ENCODE peak calls at places on chromosome 5, in nine cellular contexts. I is right lobe of liver; L is body of pancreas; E is CD8-positive, alpha-beta memory T cell; O is HFF-Myc; N is CD4-positive, alpha-beta memory T cell; Y is PC-3; W is IMR-90; A is brain microvascular endothelial cell. X is an unnamed sample.

GRCh38 chr5:126814721-126815404 is 37.9 kb downstream of the LMNB1 start:
- DNase-seq in I (no peak), L (no peak), E (no peak), O (no peak), N (no peak), Y (peak), W (peak), A (no peak), X (no peak)

GRCh38 chr5:74378464-74378863 is 262.1 kb downstream of the ENC1 start:
- DNase-seq in I (no peak), L (no peak), E (no peak), O (no peak), N (no peak), Y (no peak), W (peak), A (no peak), X (no peak)

GRCh38 chr5:112529525-112529924 is 110.4 kb upstream of the EPB41L4A start:
- DNase-seq in I (no peak), L (no peak), E (no peak), O (no peak), N (no peak), Y (peak), W (no peak), A (no peak), X (no peak)

GRCh38 chr5:177455036-177455660 is 8.5 kb downstream of the PRR7 start:
- DNase-seq in I (peak), L (peak), E (peak), O (no peak), N (peak), Y (peak), W (peak), A (peak), X (peak)

GRCh38 chr5:98109561-98110006 is 663.9 kb upstream of the RGMB start:
- DNase-seq in I (no peak), L (no peak), E (no peak), O (peak), N (no peak), Y (peak), W (peak), A (peak), X (no peak)

GRCh38 chr5:81232449-81233079 is 558 bp upstream of the CKMT2 start:
- DNase-seq in I (no peak), L (peak), E (no peak), O (peak), N (no peak), Y (no peak), W (no peak), A (no peak), X (no peak)

GRCh38 chr5:77995793-77996409 is 219.8 kb upstream of the TBCA start:
- DNase-seq in I (no peak), L (no peak), E (no peak), O (no peak), N (no peak), Y (no peak), W (no peak), A (no peak), X (no peak)

GRCh38 chr5:98031926-98032325 is 741.5 kb upstream of the RGMB start:
- DNase-seq in I (no peak), L (no peak), E (no peak), O (no peak), N (no peak), Y (peak), W (peak), A (no peak), X (no peak)

GRCh38 chr5:133969654-133970324 is 1.4 kb upstream of the C5orf15 start:
- DNase-seq in I (no peak), L (no peak), E (no peak), O (no peak), N (no peak), Y (no peak), W (peak), A (no peak), X (no peak)

GRCh38 chr5:173765661-173766060 is 122.5 kb upstream of the CPEB4 start:
- DNase-seq in I (no peak), L (no peak), E (no peak), O (no peak), N (no peak), Y (no peak), W (no peak), A (no peak), X (no peak)

GRCh38 chr5:133686566-133686965 is 74.2 kb upstream of the FSTL4 start:
- DNase-seq in I (no peak), L (no peak), E (no peak), O (no peak), N (no peak), Y (peak), W (no peak), A (no peak), X (no peak)

GRCh38 chr5:158039911-158040347 is 181.0 kb upstream of the CLINT1 start:
- DNase-seq in I (no peak), L (no peak), E (no peak), O (no peak), N (no peak), Y (peak), W (no peak), A (no peak), X (no peak)

GRCh38 chr5:134142806-134143205 is 28.3 kb downstream of the TCF7 start:
- DNase-seq in I (no peak), L (no peak), E (no peak), O (no peak), N (no peak), Y (no peak), W (no peak), A (no peak), X (no peak)

GRCh38 chr5:53642006-53642405 is 81.6 kb downstream of the NDUFS4 start:
- DNase-seq in I (no peak), L (no peak), E (no peak), O (peak), N (no peak), Y (no peak), W (peak), A (no peak), X (no peak)

GRCh38 chr5:32450952-32451351 is 6.4 kb upstream of the ZFR start:
- DNase-seq in I (no peak), L (no peak), E (no peak), O (no peak), N (no peak), Y (peak), W (no peak), A (no peak), X (no peak)

GRCh38 chr5:81980160-81980559 is 8.3 kb downstream of the ATG10 start:
- DNase-seq in I (no peak), L (no peak), E (no peak), O (no peak), N (no peak), Y (no peak), W (no peak), A (no peak), X (no peak)

GRCh38 chr5:96968074-96968473 is 32.2 kb downstream of the LNPEP start:
- DNase-seq in I (no peak), L (no peak), E (no peak), O (peak), N (no peak), Y (peak), W (peak), A (peak), X (no peak)

GRCh38 chr5:159976921-159977320 is 32.0 kb upstream of the TTC1 start:
- DNase-seq in I (no peak), L (no peak), E (no peak), O (no peak), N (no peak), Y (no peak), W (no peak), A (no peak), X (no peak)

GRCh38 chr5:32760091-32760509 is 49.0 kb downstream of the NPR3 start:
- DNase-seq in I (no peak), L (no peak), E (no peak), O (peak), N (no peak), Y (peak), W (peak), A (peak), X (no peak)

GRCh38 chr5:87076931-87077330 is 190.8 kb upstream of the RASA1 start:
- DNase-seq in I (no peak), L (no peak), E (no peak), O (peak), N (no peak), Y (peak), W (peak), A (peak), X (no peak)

GRCh38 chr5:150163547-150164059 is 3.0 kb upstream of the CDX1 start:
- DNase-seq in I (no peak), L (peak), E (no peak), O (no peak), N (no peak), Y (no peak), W (no peak), A (no peak), X (no peak)

GRCh38 chr5:141929398-141930058 is 5.9 kb downstream of the DELE1 start:
- DNase-seq in I (no peak), L (no peak), E (no peak), O (no peak), N (no peak), Y (no peak), W (no peak), A (no peak), X (no peak)

GRCh38 chr5:134288610-134289009 is 62.7 kb upstream of the PPP2CA start:
- DNase-seq in I (no peak), L (no peak), E (no peak), O (no peak), N (no peak), Y (no peak), W (no peak), A (no peak), X (no peak)

GRCh38 chr5:10503997-10504761 is 59.7 kb upstream of the ANKRD33B start:
- DNase-seq in I (no peak), L (peak), E (no peak), O (no peak), N (no peak), Y (no peak), W (peak), A (no peak), X (no peak)

GRCh38 chr5:179530069-179530998 is 20.0 kb upstream of the RUFY1 start:
- DNase-seq in I (peak), L (peak), E (peak), O (no peak), N (peak), Y (no peak), W (no peak), A (peak), X (no peak)

GRCh38 chr5:108315829-108316228 is 66.1 kb downstream of the FBXL17 start:
- DNase-seq in I (no peak), L (no peak), E (no peak), O (no peak), N (no peak), Y (peak), W (peak), A (no peak), X (no peak)

GRCh38 chr5:5063533-5063953 is 76.6 kb upstream of the ADAMTS16 start:
- DNase-seq in I (no peak), L (no peak), E (no peak), O (no peak), N (no peak), Y (no peak), W (no peak), A (no peak), X (no peak)

GRCh38 chr5:62312674-62313073 is 6.7 kb downstream of the KIF2A start:
- DNase-seq in I (no peak), L (no peak), E (no peak), O (no peak), N (no peak), Y (no peak), W (no peak), A (no peak), X (no peak)

GRCh38 chr5:62316110-62316509 is 10.1 kb downstream of the KIF2A start:
- DNase-seq in I (no peak), L (no peak), E (no peak), O (no peak), N (no peak), Y (no peak), W (peak), A (no peak), X (no peak)

GRCh38 chr5:62315376-62316049 is 9.5 kb downstream of the KIF2A start:
- DNase-seq in I (no peak), L (no peak), E (no peak), O (no peak), N (no peak), Y (no peak), W (peak), A (no peak), X (no peak)

GRCh38 chr5:62312036-62312435 is 6.0 kb downstream of the KIF2A start:
- DNase-seq in I (no peak), L (no peak), E (no peak), O (no peak), N (no peak), Y (no peak), W (no peak), A (no peak), X (no peak)

GRCh38 chr5:62314431-62314830 is 8.4 kb downstream of the KIF2A start:
- DNase-seq in I (no peak), L (no peak), E (no peak), O (no peak), N (no peak), Y (no peak), W (no peak), A (no peak), X (no peak)
- H3K4me3 ChIP-seq in I (no peak), L (no peak), E (no peak), O (no peak), N (no peak), Y (no peak), W (no peak), A (no peak), X (no peak)

GRCh38 chr5:116480894-116481510 is 93.6 kb downstream of the SEMA6A start:
- DNase-seq in I (no peak), L (no peak), E (no peak), O (no peak), N (no peak), Y (no peak), W (no peak), A (no peak), X (no peak)
- H3K4me3 ChIP-seq in I (no peak), L (no peak), E (no peak), O (no peak), N (no peak), Y (no peak), W (no peak), A (no peak), X (no peak)

GRCh38 chr5:42718591-42718990 is 38.0 kb upstream of the CCDC152 start:
- DNase-seq in I (no peak), L (no peak), E (peak), O (no peak), N (peak), Y (peak), W (no peak), A (peak), X (peak)
- H3K4me3 ChIP-seq in I (no peak), L (no peak), E (no peak), O (no peak), N (peak), Y (no peak), W (no peak), A (no peak), X (no peak)

GRCh38 chr5:131999041-131999440 is 12.4 kb downstream of the ACSL6 start:
- DNase-seq in I (no peak), L (no peak), E (no peak), O (no peak), N (no peak), Y (no peak), W (no peak), A (no peak), X (no peak)

GRCh38 chr5:131997727-131998117 is 13.7 kb downstream of the ACSL6 start:
- DNase-seq in I (no peak), L (no peak), E (no peak), O (no peak), N (no peak), Y (no peak), W (no peak), A (no peak), X (no peak)

GRCh38 chr5:131996210-131997025 is 15.0 kb downstream of the ACSL6 start:
- DNase-seq in I (no peak), L (peak), E (no peak), O (no peak), N (no peak), Y (peak), W (no peak), A (no peak), X (peak)

GRCh38 chr5:131998431-131999040 is 12.9 kb downstream of the ACSL6 start:
- DNase-seq in I (no peak), L (no peak), E (no peak), O (no peak), N (no peak), Y (no peak), W (no peak), A (no peak), X (no peak)

GRCh38 chr5:131997026-131997726 is 14.3 kb downstream of the ACSL6 start:
- DNase-seq in I (no peak), L (no peak), E (no peak), O (no peak), N (no peak), Y (no peak), W (no peak), A (no peak), X (no peak)
- H3K4me3 ChIP-seq in I (no peak), L (no peak), E (no peak), O (no peak), N (no peak), Y (no peak), W (no peak), A (no peak), X (no peak)

X was measured in Jurkat, Clone E6-1.